ENCODE peak calls at places on chromosomes 4 and X, in four cellular contexts. One of them, this sample, is unnamed.

GRCh38 chrX:153411988-153412574 is 809 bp downstream of the ZFP92 start:
- DNase-seq in K562: no peak
- DNase-seq in H1: no peak
- DNase-seq in SK-N-SH: peak; percentile 52
- DNase-seq in this sample: no peak

GRCh38 chrX:17984415-17984814 is 123.3 kb upstream of the RAI2 start:
- DNase-seq in H1: no peak
- DNase-seq in K562: no peak
- DNase-seq in SK-N-SH: no peak
- DNase-seq in this sample: no peak

GRCh38 chr4:143307536-143307935 is 29.1 kb upstream of the GAB1 start:
- DNase-seq in H1: no peak
- DNase-seq in K562: no peak
- DNase-seq in SK-N-SH: no peak
- DNase-seq in this sample: no peak

GRCh38 chr4:168766537-168767316 is 243.3 kb downstream of the CBR4 start:
- DNase-seq in K562: no peak
- DNase-seq in H1: no peak
- DNase-seq in SK-N-SH: no peak
- DNase-seq in this sample: no peak

GRCh38 chr4:188403272-188403671 is 264.0 kb downstream of the TRIML1 start:
- DNase-seq in SK-N-SH: peak; percentile 32
- DNase-seq in H1: no peak
- DNase-seq in K562: no peak
- DNase-seq in this sample: no peak

GRCh38 chr4:30380404-30380998 is 339.7 kb upstream of the PCDH7 start:
- DNase-seq in H1: peak; percentile 47
- DNase-seq in K562: peak; percentile 40
- DNase-seq in SK-N-SH: peak; percentile 17
- DNase-seq in this sample: no peak

GRCh38 chr4:2691313-2691712 is 64.8 kb downstream of the TNIP2 start:
- DNase-seq in K562: no peak
- DNase-seq in SK-N-SH: no peak
- DNase-seq in H1: no peak
- DNase-seq in this sample: no peak

GRCh38 chr4:44545781-44546180 is 97.2 kb upstream of the KCTD8 start:
- DNase-seq in K562: no peak
- DNase-seq in H1: no peak
- DNase-seq in SK-N-SH: no peak
- DNase-seq in this sample: no peak

GRCh38 chrX:27619975-27620374 is 29.8 kb downstream of the DCAF8L2 start:
- DNase-seq in SK-N-SH: no peak
- DNase-seq in K562: no peak
- DNase-seq in H1: no peak
- DNase-seq in this sample: no peak

GRCh38 chrX:38882894-38883620 is 81.8 kb downstream of the MID1IP1 start:
- DNase-seq in SK-N-SH: no peak
- DNase-seq in H1: no peak
- DNase-seq in K562: no peak
- DNase-seq in this sample: no peak

GRCh38 chr4:17029432-17029831 is 131.0 kb upstream of the LDB2 start:
- DNase-seq in K562: no peak
- DNase-seq in SK-N-SH: no peak
- DNase-seq in H1: no peak
- DNase-seq in this sample: no peak

GRCh38 chr4:147674496-147674895 is 9.5 kb downstream of the PRMT9 start:
- DNase-seq in SK-N-SH: no peak
- DNase-seq in H1: no peak
- DNase-seq in K562: no peak
- DNase-seq in this sample: no peak

GRCh38 chr4:174520655-174521054 is 1.6 kb downstream of the HPGD start:
- DNase-seq in SK-N-SH: no peak
- DNase-seq in K562: no peak
- DNase-seq in H1: no peak
- DNase-seq in this sample: no peak

GRCh38 chr4:90582087-90582486 is 454.9 kb downstream of the CCSER1 start:
- DNase-seq in K562: no peak
- DNase-seq in H1: no peak
- DNase-seq in SK-N-SH: no peak
- DNase-seq in this sample: no peak

GRCh38 chrX:49309401-49309981 is 6.0 kb downstream of the GAGE10 start:
- DNase-seq in H1: peak; percentile 29
- DNase-seq in K562: no peak
- DNase-seq in SK-N-SH: no peak
- DNase-seq in this sample: no peak

GRCh38 chr4:127268367-127268766 is 364.4 kb upstream of the INTU start:
- DNase-seq in H1: no peak
- DNase-seq in SK-N-SH: no peak
- DNase-seq in K562: no peak
- DNase-seq in this sample: no peak

GRCh38 chr4:161653697-161654096 is 510.1 kb downstream of the FSTL5 start:
- DNase-seq in H1: no peak
- DNase-seq in K562: no peak
- DNase-seq in SK-N-SH: no peak
- DNase-seq in this sample: no peak

GRCh38 chrX:9917861-9918260 is 49.3 kb upstream of the CLDN34 start:
- DNase-seq in SK-N-SH: no peak
- DNase-seq in H1: no peak
- DNase-seq in K562: no peak
- DNase-seq in this sample: no peak

GRCh38 chr4:120218981-120219380 is 152.3 kb upstream of the MAD2L1 start:
- DNase-seq in K562: no peak
- DNase-seq in H1: no peak
- DNase-seq in SK-N-SH: no peak
- DNase-seq in this sample: no peak

GRCh38 chr4:102503301-102503746 is 2.2 kb downstream of the NFKB1 start:
- DNase-seq in SK-N-SH: peak; percentile 14
- DNase-seq in K562: no peak
- DNase-seq in H1: no peak
- DNase-seq in this sample: no peak

GRCh38 chr4:94463771-94464170 is 12.0 kb downstream of the PDLIM5 start:
- DNase-seq in K562: no peak
- DNase-seq in H1: no peak
- DNase-seq in SK-N-SH: no peak
- DNase-seq in this sample: no peak

GRCh38 chrX:123909498-123909897 is 49.6 kb downstream of the XIAP start:
- DNase-seq in K562: no peak
- DNase-seq in H1: no peak
- DNase-seq in SK-N-SH: no peak
- DNase-seq in this sample: no peak

GRCh38 chr4:147590249-147590920 is 26.8 kb upstream of the TMEM184C start:
- DNase-seq in K562: peak; percentile 43
- DNase-seq in H1: no peak
- DNase-seq in SK-N-SH: peak; percentile 67
- DNase-seq in this sample: no peak

GRCh38 chrX:16843208-16843909 is 26.8 kb downstream of the RBBP7 start:
- DNase-seq in K562: no peak
- DNase-seq in H1: no peak
- DNase-seq in SK-N-SH: no peak
- DNase-seq in this sample: no peak

GRCh38 chrX:150508461-150509367 is 59.7 kb upstream of the MTM1 start:
- DNase-seq in SK-N-SH: no peak
- DNase-seq in H1: no peak
- DNase-seq in K562: no peak
- DNase-seq in this sample: no peak

GRCh38 chr4:136036744-136037143 is 1495.5 kb downstream of the PCDH18 start:
- DNase-seq in H1: no peak
- DNase-seq in SK-N-SH: no peak
- DNase-seq in K562: no peak
- DNase-seq in this sample: no peak

GRCh38 chr4:174365018-174365587 is 81.4 kb downstream of the CEP44 start:
- DNase-seq in H1: no peak
- DNase-seq in SK-N-SH: peak; percentile 23
- DNase-seq in K562: peak; percentile 15
- DNase-seq in this sample: no peak

GRCh38 chr4:83582289-83582756 is 46.4 kb downstream of the GPAT3 start:
- DNase-seq in H1: no peak
- DNase-seq in SK-N-SH: no peak
- DNase-seq in K562: no peak
- DNase-seq in this sample: no peak

GRCh38 chr4:74097631-74098550 is 1.1 kb downstream of the CXCL2 start:
- DNase-seq in K562: no peak
- DNase-seq in H1: no peak
- DNase-seq in SK-N-SH: no peak
- DNase-seq in this sample: no peak

GRCh38 chr4:19195696-19196095 is 1056.0 kb upstream of the SLIT2 start:
- DNase-seq in K562: no peak
- DNase-seq in SK-N-SH: no peak
- DNase-seq in H1: peak; percentile 39
- DNase-seq in this sample: no peak

GRCh38 chr4:8506373-8507250 is 66.0 kb downstream of the TRMT44 start:
- DNase-seq in H1: no peak
- DNase-seq in SK-N-SH: no peak
- DNase-seq in K562: no peak
- DNase-seq in this sample: no peak

GRCh38 chrX:19678941-19679340 is 163.6 kb upstream of the MAP3K15 start:
- DNase-seq in K562: no peak
- DNase-seq in H1: no peak
- DNase-seq in SK-N-SH: no peak
- DNase-seq in this sample: peak; percentile 13

GRCh38 chr4:177596035-177596434 is 153.8 kb upstream of the AGA start:
- DNase-seq in K562: no peak
- DNase-seq in H1: peak; percentile 25
- DNase-seq in SK-N-SH: peak; percentile 6
- DNase-seq in this sample: no peak

GRCh38 chrX:26253526-26253925 is 37.6 kb downstream of the MAGEB5 start:
- DNase-seq in H1: no peak
- DNase-seq in K562: no peak
- DNase-seq in SK-N-SH: no peak
- DNase-seq in this sample: no peak

GRCh38 chr4:69753666-69754065 is 6.8 kb downstream of the SULT1B1 start:
- DNase-seq in K562: no peak
- DNase-seq in H1: no peak
- DNase-seq in SK-N-SH: no peak
- DNase-seq in this sample: no peak

GRCh38 chrX:3636803-3637202 is 76.6 kb downstream of the PRKX start:
- DNase-seq in H1: no peak
- DNase-seq in K562: no peak
- DNase-seq in SK-N-SH: no peak
- DNase-seq in this sample: no peak

GRCh38 chr4:91596683-91597082 is 707.1 kb upstream of the GRID2 start:
- DNase-seq in H1: no peak
- DNase-seq in SK-N-SH: no peak
- DNase-seq in K562: no peak
- DNase-seq in this sample: no peak

GRCh38 chr4:122167369-122167768 is 15.2 kb downstream of the BLTP1 start:
- DNase-seq in K562: no peak
- DNase-seq in SK-N-SH: no peak
- DNase-seq in H1: no peak
- DNase-seq in this sample: no peak
- TF ChIP-seq TAF1 in K562: no peak
- TF ChIP-seq TAF1 in SK-N-SH: no peak
- TF ChIP-seq TAF1 in H1: no peak
- TF ChIP-seq TAF1 in this sample: no peak

DNA sequence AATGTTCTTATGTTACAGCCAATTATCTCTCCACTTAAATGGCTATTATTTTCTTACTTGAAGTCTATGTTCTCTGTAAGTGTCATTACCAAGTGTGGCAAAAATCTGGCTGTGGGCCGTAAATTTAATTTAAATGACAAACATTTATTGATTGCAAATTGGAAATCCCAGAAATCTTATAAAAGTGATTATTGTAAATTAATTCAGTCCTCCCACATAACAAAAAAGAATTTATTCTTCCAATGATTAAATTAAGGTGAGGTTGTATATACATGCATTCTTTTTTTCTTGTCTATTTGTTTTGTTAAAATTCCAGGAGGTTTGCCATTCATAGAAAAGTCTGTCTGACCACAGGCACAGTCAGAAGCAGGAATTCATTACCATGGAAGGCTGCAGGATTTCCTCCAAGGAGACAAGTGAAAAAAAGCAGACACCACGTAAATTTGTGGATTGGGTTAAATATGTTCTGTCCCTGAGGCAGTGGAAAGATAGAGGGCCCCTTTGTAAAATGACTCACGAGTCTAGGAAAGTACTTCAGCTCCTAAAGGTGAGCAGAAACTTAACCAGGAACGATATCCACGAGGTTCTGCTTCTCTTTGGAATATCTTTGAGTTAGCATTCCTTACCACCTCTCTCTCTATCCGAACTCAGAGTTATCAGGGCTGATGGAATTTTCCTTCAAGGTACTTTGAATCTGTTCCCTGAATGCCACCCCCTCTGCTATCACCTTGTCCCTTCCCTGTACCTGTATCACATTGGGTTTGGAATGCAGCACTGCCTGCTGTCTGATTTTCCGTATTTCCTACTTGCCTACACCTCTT is 10.7 kb downstream of the PPARGC1A start:
- DNase-seq in SK-N-SH: no peak
- DNase-seq in K562: no peak
- DNase-seq in H1: no peak
- DNase-seq in this sample: no peak
- TF ChIP-seq NRF1 in SK-N-SH: no peak
- TF ChIP-seq NRF1 in K562: no peak
- TF ChIP-seq NRF1 in H1: no peak
- TF ChIP-seq NRF1 in this sample: no peak

DNA sequence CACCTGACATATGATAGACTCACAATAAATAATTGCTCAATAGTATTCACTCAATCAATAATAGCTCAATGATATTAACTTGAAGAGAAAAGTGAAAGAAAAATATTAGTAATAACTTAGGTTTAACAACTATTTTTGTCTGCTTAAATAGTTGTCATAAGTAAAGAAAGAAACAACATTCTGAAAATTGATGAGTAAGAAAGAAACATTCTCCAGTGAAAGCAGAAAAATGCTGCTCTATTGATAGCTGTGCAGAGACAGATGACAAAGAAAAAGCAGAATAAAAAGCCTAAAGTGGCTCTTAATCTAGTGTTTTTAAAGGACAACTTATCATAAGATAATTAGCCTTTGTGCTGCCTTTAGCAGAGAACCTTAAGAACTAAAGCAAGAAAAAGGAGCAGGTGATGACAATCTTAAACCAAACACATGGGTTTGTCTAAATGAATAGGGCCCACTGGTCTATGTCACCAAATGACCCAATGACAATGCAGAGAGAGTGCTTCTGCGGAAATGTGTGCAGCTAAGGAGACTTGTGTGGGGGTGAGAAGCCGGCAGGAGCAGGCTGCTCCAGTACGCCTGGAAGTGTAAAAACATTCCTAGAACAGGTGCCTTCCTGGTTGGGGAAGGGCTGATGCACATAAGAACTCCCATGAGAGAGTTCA is 13.2 kb downstream of the HS3ST1 start:
- DNase-seq in K562: no peak
- DNase-seq in SK-N-SH: no peak
- DNase-seq in H1: no peak
- DNase-seq in this sample: no peak
- TF ChIP-seq TAF1 in K562: no peak
- TF ChIP-seq TAF1 in SK-N-SH: no peak
- TF ChIP-seq TAF1 in H1: no peak
- TF ChIP-seq TAF1 in this sample: no peak

DNA sequence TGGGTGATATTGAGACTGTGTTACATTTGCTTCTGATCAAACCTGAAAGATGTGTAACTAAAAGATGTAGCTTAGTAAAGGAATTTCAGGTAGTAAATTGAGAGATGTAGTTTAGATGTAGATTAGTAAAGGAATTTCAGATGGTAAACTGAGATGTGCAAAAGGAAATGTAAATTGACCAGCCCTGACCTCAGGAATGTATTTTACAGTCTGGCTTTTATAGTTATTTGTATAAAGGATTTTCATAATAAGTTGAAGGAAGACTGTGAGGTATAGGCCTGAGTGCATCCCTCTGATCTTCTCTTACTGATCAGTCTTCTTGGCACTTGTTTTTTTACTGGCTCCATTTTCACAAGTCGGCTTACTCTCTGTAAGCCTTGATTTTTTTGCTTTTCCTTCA is 3.2 kb downstream of the KLHL2 start:
- DNase-seq in H1: no peak
- DNase-seq in K562: no peak
- DNase-seq in SK-N-SH: no peak
- DNase-seq in this sample: no peak
- TF ChIP-seq NRF1 in H1: no peak
- TF ChIP-seq NRF1 in K562: no peak
- TF ChIP-seq NRF1 in SK-N-SH: no peak
- TF ChIP-seq NRF1 in this sample: no peak